ENCODE peak calls at places on chromosome 12, in six cellular contexts. V is A549, F is SK-N-SH, B is GM12878, K is IMR-90, D is HepG2. L is an unnamed sample.

GRCh38 chr12:71686658-71687025 is 760 bp downstream of the TMEM19 start:
- DNase-seq in F (no peak), K (peak), B (no peak), D (no peak), V (no peak), L (no peak)

GRCh38 chr12:110599334-110599733 is 14.6 kb upstream of the TCTN1 start:
- DNase-seq in K (no peak), V (no peak), D (no peak), F (no peak), B (no peak), L (no peak)

GRCh38 chr12:70427611-70428010 is 61.5 kb downstream of the KCNMB4 start:
- DNase-seq in D (no peak), F (no peak), B (no peak), K (no peak), V (no peak), L (no peak)

GRCh38 chr12:32566663-32567634 is 112.2 kb upstream of the DNM1L start:
- DNase-seq in B (no peak), V (peak), F (no peak), K (peak), D (no peak), L (no peak)

GRCh38 chr12:47981496-47982260 is 18.3 kb downstream of the TMEM106C start:
- DNase-seq in D (peak), F (no peak), B (no peak), K (no peak), V (no peak), L (no peak)

GRCh38 chr12:84973026-84973425 is 60.4 kb upstream of the SLC6A15 start:
- DNase-seq in F (no peak), K (no peak), B (no peak), D (no peak), V (no peak), L (no peak)

GRCh38 chr12:915090-915489 is 34.4 kb downstream of the RAD52 start:
- DNase-seq in V (no peak), K (no peak), D (no peak), B (no peak), F (no peak), L (no peak)

GRCh38 chr12:73892181-73892580 is 645.5 kb upstream of the ATXN7L3B start:
- DNase-seq in D (no peak), F (no peak), B (no peak), V (peak), K (no peak), L (no peak)

GRCh38 chr12:126727656-126728055 is 1539.3 kb upstream of the TMEM132C start:
- DNase-seq in B (no peak), V (no peak), K (no peak), D (no peak), F (no peak), L (no peak)

GRCh38 chr12:14256139-14256538 is 109.3 kb upstream of the ATF7IP start:
- DNase-seq in B (no peak), V (no peak), F (no peak), D (no peak), K (peak), L (no peak)

GRCh38 chr12:93895096-93895460 is 217.9 kb downstream of the CRADD start:
- DNase-seq in V (no peak), F (no peak), D (no peak), B (no peak), K (peak), L (no peak)

GRCh38 chr12:122203968-122204828 is 689 bp downstream of the B3GNT4 start:
- DNase-seq in D (no peak), V (no peak), K (no peak), F (peak), B (no peak), L (no peak)

GRCh38 chr12:69388371-69388770 is 28.8 kb downstream of the YEATS4 start:
- DNase-seq in F (peak), B (no peak), V (peak), K (peak), D (peak), L (peak)

GRCh38 chr12:127680516-127680915 is 586.5 kb upstream of the TMEM132C start:
- DNase-seq in F (no peak), K (no peak), D (no peak), B (no peak), V (no peak), L (no peak)

GRCh38 chr12:94180558-94181296 is 32.4 kb downstream of the PLXNC1 start:
- DNase-seq in K (no peak), V (no peak), D (peak), F (no peak), B (no peak), L (no peak)

GRCh38 chr12:106999444-106999843 is 12.5 kb upstream of the MTERF2 start:
- DNase-seq in V (no peak), F (no peak), B (no peak), K (no peak), D (no peak), L (no peak)

GRCh38 chr12:74412607-74413230 is 124.9 kb upstream of the ATXN7L3B start:
- DNase-seq in V (peak), D (peak), K (peak), F (no peak), B (no peak), L (peak)

GRCh38 chr12:56684745-56685369 is 3.2 kb downstream of the PTGES3 start:
- DNase-seq in D (no peak), F (no peak), K (no peak), V (peak), B (no peak), L (no peak)

GRCh38 chr12:109463776-109464175 is 13.3 kb downstream of the KCTD10 start:
- DNase-seq in F (peak), K (no peak), V (no peak), D (no peak), B (no peak), L (no peak)

GRCh38 chr12:107322063-107322462 is 228.7 kb upstream of the CRY1 start:
- DNase-seq in K (no peak), D (no peak), B (no peak), F (no peak), V (no peak), L (no peak)

GRCh38 chr12:54561164-54561563 is 11.8 kb downstream of the PDE1B start:
- DNase-seq in F (no peak), B (no peak), K (no peak), D (no peak), V (no peak), L (no peak)

GRCh38 chr12:107356266-107356936 is 263.1 kb upstream of the CRY1 start:
- DNase-seq in D (peak), B (no peak), K (peak), V (peak), F (no peak), L (no peak)

GRCh38 chr12:67002711-67003110 is 266.4 kb upstream of the CAND1 start:
- DNase-seq in B (no peak), K (no peak), F (no peak), D (no peak), V (peak), L (no peak)

GRCh38 chr12:104677441-104678089 is 220.8 kb downstream of the CHST11 start:
- DNase-seq in K (no peak), F (no peak), V (no peak), B (no peak), D (no peak), L (no peak)

GRCh38 chr12:77190022-77190421 is 124.7 kb upstream of the E2F7 start:
- DNase-seq in F (no peak), B (no peak), V (no peak), K (peak), D (no peak), L (no peak)

GRCh38 chr12:121638298-121639202 is 12.2 kb downstream of the ORAI1 start:
- DNase-seq in K (no peak), V (no peak), D (no peak), F (no peak), B (no peak), L (peak)

GRCh38 chr12:67651380-67651695 is 2.8 kb downstream of the DYRK2 start:
- DNase-seq in D (peak), B (no peak), F (peak), V (peak), K (peak), L (no peak)

GRCh38 chr12:122491991-122492390 is 8.7 kb downstream of the ZCCHC8 start:
- DNase-seq in K (peak), D (peak), F (no peak), V (no peak), B (no peak), L (no peak)

GRCh38 chr12:162467-163307 is 51.3 kb downstream of the SLC6A12 start:
- DNase-seq in V (no peak), B (no peak), D (no peak), F (peak), K (no peak), L (no peak)

GRCh38 chr12:5163661-5164060 is 120.0 kb downstream of the KCNA5 start:
- DNase-seq in B (no peak), V (no peak), F (no peak), K (peak), D (no peak), L (no peak)

DNA sequence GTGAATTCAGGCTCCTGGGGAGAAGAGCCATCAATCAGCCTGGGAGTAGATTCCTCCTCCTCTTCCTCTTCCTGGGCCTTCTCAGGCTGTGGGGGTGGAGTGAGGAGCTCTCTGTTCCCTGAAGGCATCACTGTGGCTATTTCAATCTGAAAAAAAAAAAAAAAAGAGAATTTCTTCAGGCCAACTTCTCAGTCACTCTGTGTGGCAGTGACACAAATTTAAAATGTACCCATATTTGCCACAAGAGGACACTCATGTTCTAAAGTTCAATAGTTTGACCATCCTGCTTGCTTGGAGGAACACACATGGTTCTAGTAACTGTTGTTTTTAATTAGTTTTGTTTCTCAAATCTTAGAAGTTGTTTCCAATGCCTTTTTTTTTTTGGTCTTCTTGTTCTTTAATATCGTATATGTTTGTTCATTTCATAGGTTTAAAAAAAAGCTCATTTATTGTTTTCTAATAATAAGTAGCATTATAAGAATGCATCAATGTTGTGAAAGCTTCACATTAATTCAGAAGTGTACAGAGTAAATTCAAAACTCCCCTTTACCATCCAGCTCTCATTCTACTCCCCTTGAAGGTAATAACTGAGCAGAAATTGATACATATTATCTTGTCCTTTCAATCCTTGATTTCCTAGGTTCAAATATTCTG is 23.3 kb upstream of the CCER1 start:
- DNase-seq in D (peak), V (peak), K (peak), B (peak), F (peak), L (peak)
- TF ChIP-seq SMC3 in D (peak), V (peak), K (peak), B (peak), F (peak), L (peak)

GRCh38 chr12:102631274-102631673 is 150.9 kb upstream of the IGF1 start:
- DNase-seq in B (no peak), K (peak), V (peak), F (no peak), D (no peak), L (no peak)
- TF ChIP-seq SMC3 in B (no peak), K (no peak), V (no peak), F (no peak), D (no peak), L (no peak)

GRCh38 chr12:125399489-125399888 is 334.3 kb downstream of the AACS start:
- DNase-seq in B (no peak), F (no peak), V (no peak), K (no peak), D (no peak), L (no peak)

GRCh38 chr12:125403843-125404242 is 338.6 kb downstream of the AACS start:
- DNase-seq in B (no peak), V (no peak), K (no peak), F (no peak), D (no peak), L (no peak)

GRCh38 chr12:125408718-125409117 is 343.5 kb downstream of the AACS start:
- DNase-seq in B (no peak), F (no peak), K (no peak), V (no peak), D (no peak), L (no peak)

GRCh38 chr12:125406131-125406530 is 340.9 kb downstream of the AACS start:
- DNase-seq in D (no peak), K (no peak), V (no peak), B (peak), F (no peak), L (no peak)

GRCh38 chr12:125403145-125403789 is 338.0 kb downstream of the AACS start:
- DNase-seq in V (peak), B (no peak), D (peak), F (peak), K (peak), L (peak)
- TF ChIP-seq SMC3 in V (peak), B (peak), D (peak), F (peak), K (peak), L (peak)

GRCh38 chr12:53295891-53296219 is 513 bp downstream of the PFDN5 start:
- DNase-seq in F (no peak), B (no peak), D (no peak), V (no peak), K (no peak), L (no peak)

GRCh38 chr12:53298154-53298553 is 1.3 kb upstream of the MYG1 start:
- DNase-seq in B (no peak), K (peak), F (no peak), V (no peak), D (no peak), L (no peak)

GRCh38 chr12:53299454-53300180 is at the start of gene MYG1:
- DNase-seq in D (peak), B (peak), V (peak), K (peak), F (peak), L (peak)

GRCh38 chr12:53300187-53300586 is 692 bp downstream of the MYG1 start:
- DNase-seq in V (peak), K (peak), B (no peak), F (peak), D (no peak), L (no peak)

DNA sequence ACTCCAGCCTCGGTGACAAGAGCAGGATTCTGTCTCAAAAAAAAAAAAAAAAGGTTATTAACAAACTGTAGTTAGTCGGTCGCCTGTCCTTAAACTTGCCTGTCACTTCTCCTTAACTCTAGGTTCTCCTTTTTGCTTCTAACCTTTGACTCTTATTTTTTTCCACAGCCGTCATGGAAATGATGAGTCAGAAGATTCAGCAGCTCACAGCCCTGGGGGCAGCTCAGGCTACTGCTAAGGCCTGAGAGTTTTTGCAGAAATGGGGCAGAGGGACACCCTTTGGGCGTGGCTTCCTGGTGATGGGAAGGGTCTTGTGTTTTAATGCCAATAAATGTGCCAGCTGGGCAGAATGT is 418 bp upstream of the MYG1 start:
- DNase-seq in K (peak), B (no peak), F (no peak), D (peak), V (peak), L (no peak)
- TF ChIP-seq SMC3 in K (no peak), B (no peak), F (no peak), D (no peak), V (no peak), L (no peak)

GRCh38 chr12:116180448-116180847 is 97.0 kb downstream of the MED13L start:
- DNase-seq in B (no peak), F (no peak), K (no peak), D (no peak), V (no peak), L (no peak)

GRCh38 chr12:116184766-116185165 is 92.7 kb downstream of the MED13L start:
- DNase-seq in B (no peak), D (no peak), K (no peak), F (no peak), V (no peak), L (no peak)

GRCh38 chr12:116182359-116183063 is 95.0 kb downstream of the MED13L start:
- DNase-seq in V (no peak), F (no peak), B (no peak), K (no peak), D (no peak), L (no peak)

GRCh38 chr12:116186482-116187157 is 90.9 kb downstream of the MED13L start:
- DNase-seq in F (no peak), V (no peak), D (peak), K (no peak), B (no peak), L (no peak)

DNA sequence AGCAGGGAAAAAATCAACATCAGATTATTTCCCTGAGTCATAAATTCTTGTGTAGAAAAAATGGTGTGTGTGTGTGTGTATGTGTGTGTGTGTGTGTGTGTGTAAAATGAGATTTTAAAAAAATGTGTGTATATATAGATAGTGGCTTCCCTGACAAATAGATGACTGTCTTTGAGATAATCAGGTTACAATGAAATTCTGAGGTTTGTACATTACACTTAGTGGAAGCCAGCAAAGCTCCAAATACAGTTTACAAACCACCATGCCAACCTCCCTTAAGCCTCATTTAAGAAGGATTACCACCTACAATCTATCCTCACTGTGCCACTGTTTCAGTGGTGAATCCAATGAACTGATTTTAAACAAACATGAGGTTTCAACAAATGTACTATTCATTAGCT is 93.8 kb downstream of the MED13L start:
- DNase-seq in V (no peak), F (no peak), B (no peak), K (peak), D (no peak), L (no peak)
- TF ChIP-seq SMC3 in V (no peak), F (no peak), B (no peak), K (no peak), D (no peak), L (no peak)

GRCh38 chr12:3634348-3634747 is 118.6 kb downstream of the CRACR2A start:
- DNase-seq in V (no peak), B (no peak), K (no peak), F (no peak), D (no peak), L (no peak)
- TF ChIP-seq SMC3 in V (no peak), B (no peak), K (no peak), F (no peak), D (no peak), L (no peak)

GRCh38 chr12:101209319-101210302 is at the start of gene SLC5A8:
- DNase-seq in V (no peak), K (no peak), B (no peak), F (no peak), D (no peak), L (no peak)

GRCh38 chr12:101204598-101205304 is 5.3 kb downstream of the SLC5A8 start:
- DNase-seq in F (no peak), V (no peak), D (no peak), K (no peak), B (no peak), L (peak)

DNA sequence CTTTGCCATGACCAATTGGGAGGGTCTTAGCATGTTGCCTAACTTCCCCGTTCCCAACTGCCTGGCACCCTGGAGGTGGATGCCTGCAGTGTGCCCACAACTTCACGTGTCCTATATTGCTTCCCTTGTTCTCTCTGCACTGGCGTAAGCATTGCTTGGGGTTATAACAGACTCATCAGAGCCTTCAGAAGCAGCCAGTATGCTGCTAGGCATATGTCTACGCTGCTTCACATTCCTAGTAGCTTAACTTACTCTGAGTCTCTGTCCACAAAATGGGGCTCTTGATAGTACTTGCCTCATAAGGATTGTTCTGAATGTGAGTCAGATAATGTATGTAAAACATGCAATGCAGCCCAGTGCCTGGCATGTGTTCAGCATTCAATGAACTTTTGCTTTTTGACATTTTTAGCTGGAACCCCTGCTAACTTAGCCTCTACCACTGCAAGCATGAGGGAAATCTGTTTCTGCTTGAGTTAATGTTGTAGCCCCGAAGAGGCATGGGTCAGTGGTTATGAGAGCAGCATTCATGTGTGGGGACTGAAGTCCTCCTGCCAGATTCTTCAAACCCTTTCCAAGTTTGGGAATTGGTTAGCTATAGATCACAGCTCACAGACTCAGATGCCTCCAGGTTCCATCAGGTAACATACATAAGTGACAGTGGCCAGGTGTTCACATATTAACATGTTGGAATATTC is 2.8 kb downstream of the SLC5A8 start:
- DNase-seq in V (no peak), F (no peak), B (no peak), D (no peak), K (no peak), L (no peak)
- TF ChIP-seq SMC3 in V (no peak), F (no peak), B (no peak), D (no peak), K (no peak), L (no peak)

GRCh38 chr12:6960291-6961277 is 9.4 kb downstream of the PTPN6 start:
- DNase-seq in K (peak), V (peak), D (no peak), F (peak), B (no peak), L (peak)
- TF ChIP-seq SMC3 in K (no peak), V (peak), D (no peak), F (no peak), B (peak), L (peak)

GRCh38 chr12:42128327-42128726 is 16.3 kb downstream of the GXYLT1 start:
- DNase-seq in K (peak), B (no peak), F (no peak), D (no peak), V (no peak), L (peak)

GRCh38 chr12:42126963-42127362 is 17.7 kb downstream of the GXYLT1 start:
- DNase-seq in B (no peak), V (no peak), D (no peak), F (no peak), K (no peak), L (no peak)

GRCh38 chr12:42129595-42130204 is 15.0 kb downstream of the GXYLT1 start:
- DNase-seq in F (peak), D (peak), B (no peak), K (peak), V (peak), L (peak)

GRCh38 chr12:42128888-42129287 is 15.8 kb downstream of the GXYLT1 start:
- DNase-seq in D (no peak), K (no peak), F (no peak), V (no peak), B (no peak), L (no peak)

GRCh38 chr12:42130670-42131402 is 13.8 kb downstream of the GXYLT1 start:
- DNase-seq in B (no peak), K (peak), D (no peak), F (no peak), V (no peak), L (no peak)
- TF ChIP-seq SMC3 in B (no peak), K (no peak), D (no peak), F (no peak), V (no peak), L (no peak)

GRCh38 chr12:131349397-131350127 is 361.3 kb upstream of the SFSWAP start:
- DNase-seq in F (no peak), V (no peak), B (no peak), K (no peak), D (no peak), L (no peak)
- TF ChIP-seq SMC3 in F (no peak), V (no peak), B (no peak), K (no peak), D (no peak), L (no peak)

L was measured in K562.